ENCODE peak calls at places on chromosome 9, in five cellular contexts. A is uterus, Y is endothelial cell, P is GM12865, G is left ventricle myocardium inferior. X is an unnamed sample.
A peak's percentile ranks its signal among the peaks of the same experiment; 100 is the strongest.

GRCh38 chr9:16387382-16387781 is 483.1 kb downstream of the BNC2 start:
- DNase-seq in Y (no peak), A (no peak), P (no peak), G (no peak), X (no peak)

GRCh38 chr9:5596173-5596572 is 32.7 kb upstream of the RIC1 start:
- DNase-seq in A (no peak), G (no peak), P (peak; percentile 49), Y (no peak), X (no peak)

GRCh38 chr9:98807811-98808195 is 333 bp downstream of the GALNT12 start:
- DNase-seq in Y (no peak), G (no peak), A (no peak), P (no peak), X (no peak)

GRCh38 chr9:76621011-76621410 is 143.2 kb upstream of the PCA3 start:
- DNase-seq in A (no peak), G (no peak), Y (no peak), P (no peak), X (no peak)

GRCh38 chr9:16986441-16987387 is 116.2 kb upstream of the BNC2 start:
- DNase-seq in G (no peak), P (no peak), Y (no peak), A (no peak), X (no peak)

GRCh38 chr9:2610985-2611384 is 10.6 kb upstream of the VLDLR start:
- DNase-seq in P (no peak), G (no peak), A (no peak), Y (no peak), X (no peak)

GRCh38 chr9:111451570-111451969 is 32.6 kb downstream of the ECPAS start:
- DNase-seq in P (no peak), Y (no peak), G (no peak), A (no peak), X (no peak)

GRCh38 chr9:123487944-123488343 is 131.9 kb downstream of the CRB2 start:
- DNase-seq in Y (no peak), A (no peak), G (no peak), P (no peak), X (no peak)

GRCh38 chr9:101737705-101738565 is 512 bp downstream of the GRIN3A start:
- DNase-seq in A (no peak), P (no peak), G (peak; percentile 12), Y (peak; percentile 60), X (peak; percentile 71)

GRCh38 chr9:95552241-95552640 is 35.5 kb upstream of the PTCH1 start:
- DNase-seq in Y (no peak), P (no peak), A (no peak), G (no peak), X (no peak)

GRCh38 chr9:120885968-120886367 is 9.0 kb upstream of the PHF19 start:
- DNase-seq in Y (no peak), P (no peak), G (peak; percentile 31), A (no peak), X (no peak)

GRCh38 chr9:1732670-1733069 is 282.5 kb upstream of the SMARCA2 start:
- DNase-seq in G (no peak), Y (no peak), A (no peak), P (peak; percentile 35), X (no peak)

GRCh38 chr9:112168197-112168596 is 6.9 kb downstream of the SUSD1 start:
- DNase-seq in A (no peak), P (no peak), Y (no peak), G (no peak), X (no peak)

GRCh38 chr9:77488439-77489126 is 159.5 kb downstream of the GNA14 start:
- DNase-seq in Y (no peak), P (peak; percentile 9), G (no peak), A (no peak), X (no peak)

GRCh38 chr9:77826621-77827020 is 178.5 kb upstream of the GNA14 start:
- DNase-seq in A (no peak), Y (no peak), P (no peak), G (no peak), X (no peak)

GRCh38 chr9:71975833-71976232 is 64.4 kb downstream of the C9orf85 start:
- DNase-seq in G (no peak), P (no peak), Y (no peak), A (no peak), X (no peak)

GRCh38 chr9:70421272-70422180 is 7.1 kb upstream of the KLF9 start:
- DNase-seq in P (no peak), Y (no peak), A (peak; percentile 71), G (no peak), X (no peak)

GRCh38 chr9:86410281-86410680 is 56.1 kb upstream of the TUT7 start:
- DNase-seq in P (no peak), G (no peak), Y (no peak), A (no peak), X (no peak)

GRCh38 chr9:127053057-127053821 is 69.2 kb downstream of the ANGPTL2 start:
- DNase-seq in Y (no peak), G (no peak), P (no peak), A (no peak), X (peak; percentile 31)

GRCh38 chr9:134365791-134366222 is 39.6 kb downstream of the RXRA start:
- DNase-seq in Y (no peak), G (peak; percentile 80), A (peak; percentile 81), P (no peak), X (no peak)
- TF ChIP-seq CTCF in Y (no peak), G (peak; percentile 33), A (no peak), P (no peak), X (no peak)

DNA sequence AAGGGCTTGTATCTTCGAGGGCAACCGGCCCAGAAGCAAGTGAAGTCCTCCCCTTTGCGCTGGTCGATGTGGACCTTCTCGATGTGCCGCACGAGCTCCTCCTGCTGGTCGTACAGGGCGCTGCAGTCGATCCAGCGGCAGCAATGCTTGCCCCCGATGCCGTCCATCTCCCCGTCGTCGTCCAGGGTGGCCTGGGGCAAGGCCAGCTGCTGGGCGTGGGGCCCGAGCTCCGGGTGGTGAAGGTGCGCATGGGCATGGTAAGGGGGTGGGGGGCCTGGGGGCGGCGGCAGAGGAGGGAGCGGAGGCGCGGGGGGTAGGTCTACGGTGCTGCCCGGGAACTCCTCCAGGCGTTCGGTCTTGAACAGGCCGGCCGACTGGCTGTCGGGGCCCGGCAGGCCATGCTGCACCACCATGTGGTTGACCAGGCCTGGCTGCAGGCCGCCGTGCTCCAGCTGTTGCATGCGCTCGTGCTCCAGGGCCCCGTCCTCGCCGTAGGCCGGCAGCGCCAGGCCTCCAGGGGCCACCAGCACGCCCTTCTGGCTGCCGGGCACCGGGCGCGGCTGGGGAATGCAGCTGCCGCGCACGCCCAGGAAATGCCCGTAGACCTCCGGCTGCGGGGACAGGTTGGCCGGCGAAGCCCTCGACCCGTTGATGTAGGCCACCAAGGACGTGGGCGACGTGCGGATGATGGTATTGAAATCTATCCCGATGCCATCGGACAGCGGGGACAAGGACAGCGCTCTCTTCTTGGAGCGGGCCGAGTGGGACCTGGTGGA is 181.8 kb downstream of the GLIS3 start:
- DNase-seq in P (peak; percentile 17), G (no peak), A (no peak), Y (peak; percentile 23), X (no peak)
- TF ChIP-seq CTCF in P (peak; percentile 70), G (peak; percentile 51), A (no peak), Y (peak; percentile 51), X (peak; percentile 54)

GRCh38 chr9:128142596-128142995 is 6.7 kb upstream of the LCN2 start:
- DNase-seq in G (no peak), Y (no peak), P (no peak), A (no peak), X (no peak)

GRCh38 chr9:128142061-128142460 is 7.2 kb upstream of the LCN2 start:
- DNase-seq in A (no peak), Y (no peak), G (no peak), P (no peak), X (no peak)

GRCh38 chr9:128144239-128145181 is 4.7 kb upstream of the LCN2 start:
- DNase-seq in P (no peak), A (no peak), Y (no peak), G (no peak), X (no peak)

GRCh38 chr9:128145536-128145935 is 3.7 kb upstream of the LCN2 start:
- DNase-seq in A (no peak), G (no peak), Y (no peak), P (no peak), X (no peak)

DNA sequence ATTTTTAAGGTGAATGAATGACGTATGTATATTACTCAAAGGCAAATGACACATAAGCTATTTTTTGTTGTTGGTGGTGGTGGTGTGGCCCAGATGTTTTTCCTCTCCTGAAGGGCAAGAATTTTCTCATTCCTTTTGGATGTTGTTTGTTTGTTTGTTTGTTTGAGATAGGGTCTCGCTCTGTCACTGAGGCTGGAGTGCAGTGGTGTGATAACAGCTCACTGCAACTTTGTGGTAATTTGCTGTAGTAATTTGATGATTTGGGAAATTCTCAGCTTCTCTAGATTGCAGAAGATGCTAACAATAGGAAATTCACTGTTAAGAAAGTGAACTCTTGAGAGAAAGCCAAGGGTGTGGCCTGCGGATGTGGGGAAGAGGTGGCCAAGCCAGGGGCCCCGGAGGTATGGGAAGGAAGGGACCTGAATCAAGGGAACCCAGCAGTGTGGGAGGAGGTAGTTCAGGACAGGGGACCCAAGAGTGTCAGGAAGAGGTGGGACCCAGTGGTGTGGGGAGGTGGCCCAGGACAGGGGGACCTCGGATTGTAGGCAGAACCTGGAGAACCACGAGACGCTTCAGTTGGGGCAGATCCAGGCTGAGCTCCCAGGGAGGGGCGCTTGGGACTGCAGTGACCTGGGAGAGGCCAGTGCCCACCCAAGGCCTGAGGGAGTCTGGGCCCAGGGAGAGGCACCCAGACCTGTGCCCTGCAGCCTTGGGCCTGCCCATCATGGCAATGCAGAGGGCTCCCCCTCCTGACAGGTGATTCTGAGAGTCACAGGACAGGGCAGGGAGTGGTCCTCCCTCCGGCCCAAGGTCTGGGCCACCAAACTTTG is 5.6 kb upstream of the LCN2 start:
- DNase-seq in G (no peak), P (no peak), A (no peak), Y (no peak), X (no peak)
- TF ChIP-seq CTCF in G (no peak), P (no peak), A (no peak), Y (no peak), X (no peak)

GRCh38 chr9:97801180-97801579 is 51.8 kb upstream of the FOXE1 start:
- DNase-seq in A (no peak), P (no peak), Y (no peak), G (no peak), X (no peak)

GRCh38 chr9:97806721-97807120 is 46.3 kb upstream of the FOXE1 start:
- DNase-seq in P (no peak), Y (no peak), A (no peak), G (no peak), X (no peak)

GRCh38 chr9:97802276-97802675 is 50.8 kb upstream of the FOXE1 start:
- DNase-seq in G (no peak), A (no peak), P (no peak), Y (no peak), X (no peak)

GRCh38 chr9:97804059-97804365 is 49.0 kb upstream of the FOXE1 start:
- DNase-seq in A (no peak), G (no peak), Y (no peak), P (no peak), X (no peak)

GRCh38 chr9:97803167-97804058 is 49.6 kb upstream of the FOXE1 start:
- DNase-seq in P (peak; percentile 75), A (peak; percentile 20), G (peak; percentile 63), Y (peak; percentile 69), X (peak; percentile 86)
- TF ChIP-seq CTCF in P (no peak), A (no peak), G (peak; percentile 20), Y (no peak), X (peak; percentile 51)

GRCh38 chr9:132487351-132487791 is 77.4 kb downstream of the CFAP77 start:
- DNase-seq in A (no peak), Y (no peak), G (no peak), P (no peak), X (no peak)
- TF ChIP-seq CTCF in A (no peak), Y (no peak), G (no peak), P (no peak), X (no peak)

X was measured in type B pancreatic cell.